ENCODE peak calls at places on chromosomes 4 and X, in seven cellular contexts. K is left lung, F is tibial artery, S is lung, A is left ventricle myocardium inferior, D is Caco-2, V is HepG2. W is an unnamed sample.

GRCh38 chr4:128519163-128519810 is 231.7 kb upstream of the PGRMC2 start:
- DNase-seq in K (no peak), V (no peak), F (no peak), A (peak; percentile 70), S (no peak), D (no peak), W (no peak)

GRCh38 chr4:187578103-187578502 is 417.5 kb upstream of the ZFP42 start:
- DNase-seq in D (no peak), S (no peak), A (no peak), K (no peak), V (no peak), F (no peak), W (no peak)

GRCh38 chrX:13898603-13899002 is 81.7 kb upstream of the GPM6B start:
- DNase-seq in A (no peak), S (no peak), D (no peak), K (no peak), V (no peak), F (no peak), W (no peak)

GRCh38 chrX:132482632-132483031 is 6.2 kb downstream of the MBNL3 start:
- DNase-seq in A (no peak), D (no peak), S (no peak), K (no peak), V (peak; percentile 83), F (no peak), W (no peak)

GRCh38 chr4:138609943-138610350 is 367.8 kb upstream of the SLC7A11 start:
- DNase-seq in K (no peak), A (no peak), V (no peak), S (no peak), F (no peak), D (no peak), W (peak; percentile 77)

GRCh38 chrX:39936886-39937770 is 160.6 kb downstream of the BCOR start:
- DNase-seq in A (no peak), V (no peak), F (no peak), S (no peak), K (no peak), D (no peak), W (no peak)

GRCh38 chrX:16114640-16115039 is 8.7 kb upstream of the GRPR start:
- DNase-seq in K (no peak), F (no peak), V (no peak), A (no peak), S (no peak), D (no peak), W (no peak)

GRCh38 chr4:151407466-151408379 is 1.3 kb upstream of the FHIP1A start:
- DNase-seq in V (no peak), A (peak; percentile 16), S (peak; percentile 36), D (peak; percentile 25), F (peak; percentile 26), K (peak; percentile 47), W (no peak)

GRCh38 chr4:154741877-154742851 is 1.6 kb upstream of the LRAT start:
- DNase-seq in A (no peak), D (no peak), S (no peak), F (no peak), K (no peak), V (no peak), W (peak; percentile 10)

GRCh38 chr4:173525118-173526033 is 4.7 kb downstream of the HAND2 start:
- DNase-seq in D (no peak), S (no peak), A (no peak), K (no peak), V (no peak), F (no peak), W (peak; percentile 62)

GRCh38 chr4:99180367-99181169 is 36.5 kb upstream of the ADH4 start:
- DNase-seq in K (no peak), V (no peak), D (no peak), F (peak; percentile 31), S (no peak), A (no peak), W (no peak)

GRCh38 chrX:41528784-41529183 is 81.6 kb downstream of the NYX start:
- DNase-seq in V (no peak), F (no peak), S (no peak), A (no peak), D (no peak), K (no peak), W (no peak)
- H3K4me1 ChIP-seq in V (no peaks in the 10 kb centered on the region), F (no peaks in the 10 kb centered on the region), S (peaks cover 4% of the 10 kb centered on the region), A (peaks cover 10% of the 10 kb centered on the region), D (no peaks in the 10 kb centered on the region), K (no peaks in the 10 kb centered on the region), W (peaks cover 3% of the 10 kb centered on the region)

GRCh38 chr4:25654031-25654970 is 1.4 kb upstream of the SLC34A2 start:
- DNase-seq in D (no peak), A (no peak), S (peak; percentile 62), V (no peak), K (no peak), F (no peak), W (peak; percentile 36)
- H3K4me3 ChIP-seq in D (no peak overlapping the region), A (no peak overlapping the region), S (no peak overlapping the region), V (no peak overlapping the region), K (peak overlapping the region; percentile 35), F (no peak overlapping the region), W (no peak overlapping the region)

DNA sequence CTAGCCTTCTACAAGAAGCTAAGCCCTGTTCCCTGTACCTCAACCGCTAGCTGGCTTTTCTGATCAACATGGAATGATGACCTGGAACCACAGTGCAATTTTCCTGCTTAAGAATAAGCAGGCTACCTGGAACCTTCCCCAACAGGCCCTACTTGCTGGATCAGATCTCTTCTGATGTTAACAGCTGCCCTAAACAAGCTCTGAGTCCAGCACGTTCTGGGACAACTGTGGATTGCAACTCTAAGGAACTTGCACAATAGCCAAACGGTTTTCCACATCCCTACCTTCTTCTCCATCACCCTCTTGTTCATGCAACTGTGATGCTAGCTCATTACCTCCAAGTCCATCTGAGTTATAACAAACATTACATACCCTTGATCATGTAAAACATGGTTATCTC is 19.8 kb downstream of the ATP8A1 start:
- DNase-seq in K (no peak), F (no peak), V (no peak), S (no peak), A (no peak), D (no peak), W (no peak)
- H3K4me1 ChIP-seq in K (peaks cover 30% of the 10 kb centered on the region), F (no peaks in the 10 kb centered on the region), V (no peaks in the 10 kb centered on the region), S (peaks cover 16% of the 10 kb centered on the region), A (peaks cover 82% of the 10 kb centered on the region), D (peaks cover 24% of the 10 kb centered on the region), W (peaks cover 4% of the 10 kb centered on the region)

DNA sequence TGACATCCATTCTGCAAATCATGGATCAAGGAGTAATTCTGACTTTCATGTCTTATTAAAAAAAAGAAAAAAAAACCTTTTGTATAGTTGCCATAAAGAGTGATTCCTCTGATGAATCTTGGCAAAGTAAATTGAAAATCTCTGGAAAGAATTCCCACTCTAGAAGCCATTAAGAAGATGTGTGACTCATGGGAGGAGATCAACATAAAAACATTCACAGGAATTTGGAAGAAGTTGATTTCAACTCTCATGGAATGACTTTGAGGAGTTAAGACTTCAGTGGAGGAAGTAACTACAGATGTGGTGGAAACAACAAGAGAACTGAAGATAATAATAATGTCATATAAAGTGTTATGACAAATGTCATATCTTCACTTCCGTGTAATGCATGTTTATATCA is 204.1 kb downstream of the PABPC4L start:
- DNase-seq in A (no peak), D (no peak), K (no peak), V (no peak), F (no peak), S (no peak), W (peak; percentile 8)
- H3K4me3 ChIP-seq in A (no peak overlapping the region), D (no peak overlapping the region), K (no peak overlapping the region), V (no peak overlapping the region), F (no peak overlapping the region), S (no peak overlapping the region), W (no peak overlapping the region)

GRCh38 chrX:150372280-150372679 is 9.2 kb downstream of the MAMLD1 start:
- DNase-seq in K (no peak), F (no peak), S (no peak), D (no peak), A (no peak), V (no peak), W (no peak)
- H3K4me1 ChIP-seq in K (no peaks in the 10 kb centered on the region), F (peaks cover 4% of the 10 kb centered on the region), S (no peaks in the 10 kb centered on the region), D (no peaks in the 10 kb centered on the region), A (no peaks in the 10 kb centered on the region), V (no peaks in the 10 kb centered on the region), W (no peaks in the 10 kb centered on the region)

DNA sequence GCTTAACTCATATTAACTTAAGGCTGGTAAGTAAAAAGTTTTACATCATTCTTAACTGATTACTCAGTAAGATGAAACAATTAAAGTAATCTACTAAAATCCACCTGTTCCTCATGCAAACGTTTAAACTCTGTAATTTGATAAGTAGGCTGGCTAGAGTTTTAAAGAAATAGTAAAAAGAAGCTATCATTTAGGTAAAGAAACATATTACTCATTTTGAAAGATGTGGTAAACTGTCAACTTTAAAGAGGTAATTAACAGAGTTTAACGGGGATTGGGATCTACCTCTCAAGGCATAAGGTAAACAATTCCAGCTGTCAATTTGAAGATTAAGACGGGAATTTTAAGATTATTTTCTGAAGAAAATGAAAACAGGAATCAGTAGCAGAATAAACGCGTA is 9.8 kb downstream of the GNPDA2 start:
- DNase-seq in K (no peak), F (no peak), D (no peak), S (no peak), A (no peak), V (no peak), W (no peak)
- H3K4me3 ChIP-seq in K (no peak overlapping the region), F (no peak overlapping the region), D (no peak overlapping the region), S (no peak overlapping the region), A (no peak overlapping the region), V (no peak overlapping the region), W (no peak overlapping the region)

GRCh38 chr4:26375589-26375988 is 54.8 kb downstream of the RBPJ start:
- DNase-seq in D (no peak), F (no peak), S (no peak), A (no peak), K (no peak), V (no peak), W (no peak)
- H3K4me1 ChIP-seq in D (peaks cover 15% of the 10 kb centered on the region), F (no peaks in the 10 kb centered on the region), S (peaks cover 24% of the 10 kb centered on the region), A (peaks cover 64% of the 10 kb centered on the region), K (peaks cover 68% of the 10 kb centered on the region), V (peaks cover 24% of the 10 kb centered on the region), W (peaks cover 39% of the 10 kb centered on the region)

GRCh38 chrX:63686878-63687714 is 97.9 kb downstream of the ARHGEF9 start:
- DNase-seq in D (peak; percentile 28), A (no peak), K (no peak), F (no peak), V (peak; percentile 23), S (no peak), W (peak; percentile 62)
- H3K4me3 ChIP-seq in D (no peak overlapping the region), A (no peak overlapping the region), K (no peak overlapping the region), F (no peak overlapping the region), V (no peak overlapping the region), S (no peak overlapping the region), W (no peak overlapping the region)

GRCh38 chr4:40246938-40247337 is 50.1 kb downstream of the RHOH start:
- DNase-seq in D (no peak), S (no peak), K (no peak), V (no peak), F (no peak), A (no peak), W (no peak)
- H3K4me1 ChIP-seq in D (no peaks in the 10 kb centered on the region), S (no peaks in the 10 kb centered on the region), K (peaks cover 22% of the 10 kb centered on the region), V (no peaks in the 10 kb centered on the region), F (no peaks in the 10 kb centered on the region), A (no peaks in the 10 kb centered on the region), W (no peaks in the 10 kb centered on the region)